ENCODE peak calls at places on chromosomes 1 and 21, in five cellular contexts. One of them, this sample, is unnamed.

GRCh38 chr1:37474051-37474696 is at the start of gene ZC3H12A:
- DNase-seq in right lobe of liver: peak; percentile 96
- DNase-seq in BE2C: peak; percentile 86
- DNase-seq in IMR-90: peak; percentile 86
- DNase-seq in cardiac muscle cell: peak; percentile 92
- DNase-seq in this sample: peak; percentile 93

GRCh38 chr1:165543651-165544452 is at the start of gene LRRC52:
- DNase-seq in IMR-90: no peak
- DNase-seq in cardiac muscle cell: no peak
- DNase-seq in right lobe of liver: peak; percentile 75
- DNase-seq in BE2C: peak; percentile 28
- DNase-seq in this sample: peak; percentile 74

GRCh38 chr1:7642781-7643180 is 128.3 kb upstream of the VAMP3 start:
- DNase-seq in cardiac muscle cell: no peak
- DNase-seq in BE2C: peak; percentile 26
- DNase-seq in IMR-90: peak; percentile 14
- DNase-seq in right lobe of liver: no peak
- DNase-seq in this sample: no peak

GRCh38 chr21:15034126-15034848 is 30.5 kb downstream of the NRIP1 start:
- DNase-seq in IMR-90: peak; percentile 72
- DNase-seq in BE2C: no peak
- DNase-seq in cardiac muscle cell: peak; percentile 46
- DNase-seq in right lobe of liver: no peak
- DNase-seq in this sample: no peak

GRCh38 chr1:27849951-27850350 is 19.4 kb downstream of the PPP1R8 start:
- DNase-seq in IMR-90: no peak
- DNase-seq in right lobe of liver: no peak
- DNase-seq in BE2C: no peak
- DNase-seq in cardiac muscle cell: no peak
- DNase-seq in this sample: no peak

GRCh38 chr1:101364370-101365120 is 127.7 kb downstream of the S1PR1 start:
- DNase-seq in IMR-90: peak; percentile 9
- DNase-seq in right lobe of liver: no peak
- DNase-seq in cardiac muscle cell: no peak
- DNase-seq in BE2C: no peak
- DNase-seq in this sample: no peak

GRCh38 chr1:235415008-235415904 is 48.0 kb downstream of the TBCE start:
- DNase-seq in BE2C: peak; percentile 78
- DNase-seq in cardiac muscle cell: peak; percentile 88
- DNase-seq in IMR-90: peak; percentile 85
- DNase-seq in right lobe of liver: peak; percentile 60
- DNase-seq in this sample: peak; percentile 63

GRCh38 chr1:94792473-94792875 is 27.7 kb upstream of the SLC44A3 start:
- DNase-seq in IMR-90: peak; percentile 67
- DNase-seq in right lobe of liver: no peak
- DNase-seq in cardiac muscle cell: peak; percentile 51
- DNase-seq in BE2C: no peak
- DNase-seq in this sample: no peak

GRCh38 chr1:150464422-150464826 is 22.8 kb upstream of the TARS2 start:
- DNase-seq in IMR-90: peak; percentile 63
- DNase-seq in right lobe of liver: peak; percentile 44
- DNase-seq in BE2C: peak; percentile 74
- DNase-seq in cardiac muscle cell: peak; percentile 71
- DNase-seq in this sample: no peak

GRCh38 chr1:238409947-238410346 is 519.2 kb upstream of the ZP4 start:
- DNase-seq in cardiac muscle cell: peak; percentile 35
- DNase-seq in BE2C: no peak
- DNase-seq in right lobe of liver: no peak
- DNase-seq in IMR-90: peak; percentile 44
- DNase-seq in this sample: no peak

GRCh38 chr1:30687886-30688285 is 35.5 kb downstream of the MATN1 start:
- DNase-seq in right lobe of liver: no peak
- DNase-seq in BE2C: no peak
- DNase-seq in cardiac muscle cell: no peak
- DNase-seq in IMR-90: no peak
- DNase-seq in this sample: no peak

GRCh38 chr1:941027-941587 is 17.4 kb downstream of the SAMD11 start:
- DNase-seq in cardiac muscle cell: no peak
- DNase-seq in right lobe of liver: no peak
- DNase-seq in BE2C: no peak
- DNase-seq in IMR-90: no peak
- DNase-seq in this sample: no peak

GRCh38 chr1:226597616-226598454 is 49.3 kb downstream of the STUM start:
- DNase-seq in right lobe of liver: no peak
- DNase-seq in cardiac muscle cell: no peak
- DNase-seq in IMR-90: no peak
- DNase-seq in BE2C: no peak
- DNase-seq in this sample: no peak

GRCh38 chr1:113904292-113904673 is 316 bp downstream of the AP4B1 start:
- DNase-seq in IMR-90: no peak
- DNase-seq in BE2C: no peak
- DNase-seq in right lobe of liver: no peak
- DNase-seq in cardiac muscle cell: no peak
- DNase-seq in this sample: no peak

GRCh38 chr1:185038813-185039399 is 6.5 kb upstream of the RNF2 start:
- DNase-seq in BE2C: no peak
- DNase-seq in cardiac muscle cell: no peak
- DNase-seq in IMR-90: no peak
- DNase-seq in right lobe of liver: no peak
- DNase-seq in this sample: no peak

GRCh38 chr21:17231124-17231523 is 281.7 kb upstream of the CXADR start:
- DNase-seq in cardiac muscle cell: no peak
- DNase-seq in IMR-90: no peak
- DNase-seq in right lobe of liver: no peak
- DNase-seq in BE2C: no peak
- DNase-seq in this sample: no peak
- TF ChIP-seq CTCF in cardiac muscle cell: no peak
- TF ChIP-seq CTCF in IMR-90: no peak
- TF ChIP-seq CTCF in right lobe of liver: no peak
- TF ChIP-seq CTCF in BE2C: peak; percentile 34
- TF ChIP-seq CTCF in this sample: no peak

DNA sequence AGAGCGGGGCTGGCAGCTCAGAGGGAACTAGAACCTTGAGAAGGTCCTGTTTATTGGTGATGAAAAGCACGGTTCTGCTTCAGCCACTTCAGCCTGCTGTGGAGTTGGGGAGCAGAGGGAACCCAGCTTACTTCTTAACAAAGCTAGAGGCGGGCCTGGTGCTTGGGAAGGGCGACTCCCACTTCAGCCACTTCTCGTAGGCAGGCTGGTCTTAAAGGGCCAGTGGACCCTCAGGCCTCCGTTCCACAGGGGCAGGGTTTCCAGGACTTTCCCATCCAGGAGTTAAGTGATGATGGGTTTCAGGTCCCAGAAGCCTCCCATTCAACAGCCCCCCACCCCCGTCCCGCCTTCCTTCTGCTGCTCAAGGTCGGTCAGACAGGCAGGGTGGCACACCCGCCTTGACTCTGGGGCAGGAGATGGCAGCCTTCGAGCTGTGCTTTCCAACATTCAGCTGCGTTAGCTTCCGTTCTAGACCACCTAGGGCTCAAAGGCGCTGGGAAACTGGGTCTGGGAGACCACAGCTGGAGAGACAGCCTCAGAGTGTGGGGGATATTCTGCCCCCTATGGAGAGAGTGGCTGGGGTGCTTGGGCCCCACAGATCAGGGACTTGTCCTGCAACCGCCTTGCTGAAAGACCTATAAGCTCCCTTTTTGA is 3.4 kb downstream of the RUNX3 start:
- DNase-seq in BE2C: no peak
- DNase-seq in right lobe of liver: no peak
- DNase-seq in cardiac muscle cell: peak; percentile 29
- DNase-seq in IMR-90: no peak
- DNase-seq in this sample: no peak
- H3K4me1 ChIP-seq in BE2C: no peaks in the 10 kb centered on the region
- H3K4me1 ChIP-seq in right lobe of liver: peaks cover 7% of the 10 kb centered on the region
- H3K4me1 ChIP-seq in cardiac muscle cell: peaks cover 4% of the 10 kb centered on the region
- H3K4me1 ChIP-seq in IMR-90: no peaks in the 10 kb centered on the region
- H3K4me1 ChIP-seq in this sample: peaks cover 55% of the 10 kb centered on the region

GRCh38 chr1:23420778-23421177 is 3.8 kb downstream of the TCEA3 start:
- DNase-seq in IMR-90: no peak
- DNase-seq in cardiac muscle cell: no peak
- DNase-seq in BE2C: no peak
- DNase-seq in right lobe of liver: no peak
- DNase-seq in this sample: no peak

GRCh38 chr1:23421343-23421742 is 3.2 kb downstream of the TCEA3 start:
- DNase-seq in IMR-90: no peak
- DNase-seq in cardiac muscle cell: no peak
- DNase-seq in right lobe of liver: no peak
- DNase-seq in BE2C: no peak
- DNase-seq in this sample: no peak

GRCh38 chr1:23422955-23423354 is 1.6 kb downstream of the TCEA3 start:
- DNase-seq in BE2C: no peak
- DNase-seq in right lobe of liver: no peak
- DNase-seq in IMR-90: no peak
- DNase-seq in cardiac muscle cell: no peak
- DNase-seq in this sample: no peak

GRCh38 chr1:23422313-23422877 is 2.2 kb downstream of the TCEA3 start:
- DNase-seq in IMR-90: peak; percentile 82
- DNase-seq in BE2C: peak; percentile 77
- DNase-seq in cardiac muscle cell: peak; percentile 88
- DNase-seq in right lobe of liver: peak; percentile 76
- DNase-seq in this sample: peak; percentile 85

DNA sequence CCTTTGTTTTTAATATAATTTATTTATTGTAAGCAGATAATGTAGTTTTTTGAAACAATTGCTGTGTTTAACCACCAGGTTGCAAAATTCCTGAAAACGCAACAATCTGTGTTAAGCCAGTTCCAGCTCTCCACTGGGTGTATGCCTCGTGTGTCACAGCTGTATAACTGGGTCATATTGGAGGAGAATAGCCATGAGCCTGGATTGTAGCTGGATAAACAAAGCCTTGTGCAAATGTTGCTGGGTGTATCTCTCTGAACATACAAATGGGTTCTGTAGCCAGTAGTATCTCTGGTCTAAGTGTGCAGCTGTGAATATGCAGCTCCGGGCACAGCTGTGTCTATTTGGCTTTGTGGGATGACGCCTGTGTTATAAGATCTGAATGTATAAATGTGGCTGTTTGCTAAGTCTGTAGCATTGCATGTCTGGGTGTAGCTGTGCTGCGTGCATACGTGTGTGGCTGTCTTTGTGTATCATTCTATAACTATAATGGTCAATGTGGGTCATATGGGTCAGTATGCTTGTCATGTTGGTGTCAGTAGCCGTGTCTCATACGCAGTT is 2.7 kb downstream of the TCEA3 start:
- DNase-seq in BE2C: no peak
- DNase-seq in right lobe of liver: no peak
- DNase-seq in cardiac muscle cell: peak; percentile 74
- DNase-seq in IMR-90: peak; percentile 90
- DNase-seq in this sample: no peak
- TF ChIP-seq CTCF in BE2C: no peak
- TF ChIP-seq CTCF in right lobe of liver: peak; percentile 9
- TF ChIP-seq CTCF in cardiac muscle cell: peak; percentile 30
- TF ChIP-seq CTCF in IMR-90: peak; percentile 27
- TF ChIP-seq CTCF in this sample: no peak

DNA sequence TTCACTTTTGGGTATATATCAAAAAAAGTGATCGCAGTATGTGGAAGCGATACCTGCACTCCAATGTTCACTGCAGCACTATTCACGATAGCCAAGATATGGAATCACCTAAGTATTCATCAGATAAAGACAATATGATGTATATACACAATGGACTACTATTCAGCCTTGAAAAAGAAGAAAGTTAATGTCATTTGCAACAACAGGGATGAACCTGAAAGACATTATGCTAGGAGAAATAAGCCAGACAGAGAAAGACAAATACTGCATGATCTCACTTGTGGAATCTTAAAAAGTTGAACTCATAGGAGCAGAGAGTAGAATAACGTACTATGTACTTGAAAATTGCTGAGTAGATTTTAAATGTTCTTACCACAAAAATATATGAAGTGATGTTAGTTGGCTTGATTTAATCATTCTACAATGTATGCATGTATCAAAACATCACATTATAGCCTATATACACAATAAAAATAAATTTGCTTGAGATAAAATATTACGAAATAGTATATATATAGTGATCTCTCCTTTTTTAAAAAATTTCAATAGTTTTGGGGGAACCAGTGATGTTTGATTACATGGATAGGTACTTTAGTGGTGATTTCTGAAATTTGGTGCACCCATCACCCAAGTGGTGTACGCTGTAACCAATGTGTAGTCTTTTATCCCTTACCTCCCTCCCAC is 56.0 kb downstream of the DTL start:
- DNase-seq in BE2C: no peak
- DNase-seq in IMR-90: no peak
- DNase-seq in right lobe of liver: no peak
- DNase-seq in cardiac muscle cell: no peak
- DNase-seq in this sample: no peak
- H3K4me1 ChIP-seq in BE2C: no peaks in the 10 kb centered on the region
- H3K4me1 ChIP-seq in IMR-90: peaks cover 2% of the 10 kb centered on the region
- H3K4me1 ChIP-seq in right lobe of liver: no peaks in the 10 kb centered on the region
- H3K4me1 ChIP-seq in cardiac muscle cell: peaks cover 15% of the 10 kb centered on the region
- H3K4me1 ChIP-seq in this sample: peaks cover 31% of the 10 kb centered on the region

GRCh38 chr1:173187838-173188237 is 19.3 kb downstream of the TNFSF4 start:
- DNase-seq in right lobe of liver: no peak
- DNase-seq in BE2C: no peak
- DNase-seq in IMR-90: no peak
- DNase-seq in cardiac muscle cell: no peak
- DNase-seq in this sample: no peak
- TF ChIP-seq CTCF in right lobe of liver: no peak
- TF ChIP-seq CTCF in BE2C: peak; percentile 2
- TF ChIP-seq CTCF in IMR-90: no peak
- TF ChIP-seq CTCF in cardiac muscle cell: no peak
- TF ChIP-seq CTCF in this sample: no peak

DNA sequence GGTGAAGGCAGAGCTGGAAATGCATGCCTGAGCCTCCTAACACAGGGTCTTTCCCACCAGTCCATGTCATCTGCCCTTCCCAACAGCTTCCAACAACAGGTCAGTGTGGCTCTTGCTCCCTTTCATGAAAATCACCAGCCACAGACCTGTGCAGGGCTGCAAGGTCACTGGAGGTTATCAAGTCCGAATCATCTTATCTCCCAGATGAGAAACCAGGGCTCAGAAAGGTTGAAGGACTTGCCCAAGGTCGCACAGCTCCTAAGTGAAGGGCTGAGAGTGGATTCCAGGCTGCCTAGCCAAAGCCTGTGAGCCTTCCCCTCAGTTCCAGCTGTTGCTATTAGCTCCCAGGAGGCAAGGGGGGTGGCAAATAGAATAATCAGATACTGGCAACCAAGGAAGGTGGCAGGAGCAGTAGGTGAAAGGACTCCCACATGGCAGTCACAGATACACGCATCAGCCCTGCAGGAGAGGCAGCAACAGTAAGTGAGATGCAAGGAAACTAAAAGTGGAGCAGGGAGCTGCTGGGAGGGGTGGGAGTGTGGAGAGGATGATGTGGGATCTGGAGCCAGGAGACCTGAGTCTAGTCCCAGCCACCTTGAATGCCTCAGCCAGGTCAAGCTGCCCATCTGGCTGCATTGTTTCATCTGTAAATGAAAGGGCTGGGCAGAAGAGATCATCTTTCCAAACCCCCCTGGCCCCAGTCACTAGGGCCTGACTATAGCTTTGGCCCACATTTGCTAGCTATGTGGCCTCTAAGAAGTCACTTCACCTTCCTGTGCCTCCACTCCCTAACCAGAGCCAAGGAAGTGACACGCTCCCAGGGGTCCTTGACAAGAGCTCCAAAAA is 74.1 kb downstream of the SSBP3 start:
- DNase-seq in BE2C: no peak
- DNase-seq in IMR-90: no peak
- DNase-seq in cardiac muscle cell: no peak
- DNase-seq in right lobe of liver: no peak
- DNase-seq in this sample: no peak
- H3K4me1 ChIP-seq in BE2C: peaks cover 45% of the 10 kb centered on the region
- H3K4me1 ChIP-seq in IMR-90: peaks cover 59% of the 10 kb centered on the region
- H3K4me1 ChIP-seq in cardiac muscle cell: peaks cover 72% of the 10 kb centered on the region
- H3K4me1 ChIP-seq in right lobe of liver: peaks cover 13% of the 10 kb centered on the region
- H3K4me1 ChIP-seq in this sample: peaks cover 23% of the 10 kb centered on the region

GRCh38 chr1:154807048-154807591 is 63.0 kb downstream of the KCNN3 start:
- DNase-seq in IMR-90: no peak
- DNase-seq in BE2C: no peak
- DNase-seq in cardiac muscle cell: no peak
- DNase-seq in right lobe of liver: no peak
- DNase-seq in this sample: no peak
- TF ChIP-seq CTCF in IMR-90: no peak
- TF ChIP-seq CTCF in BE2C: peak; percentile 8
- TF ChIP-seq CTCF in cardiac muscle cell: no peak
- TF ChIP-seq CTCF in right lobe of liver: no peak
- TF ChIP-seq CTCF in this sample: no peak

This sample was measured in left lung.